ENCODE peak calls at places on chromosome 1, in six cellular contexts. D is CD8-positive, alpha-beta memory T cell; C is GM23248; I is adipocyte; E is RWPE2; V is colonic mucosa. J is an unnamed sample.

GRCh38 chr1:185244015-185244747 is 72.9 kb downstream of the IVNS1ABP start:
- DNase-seq in I (peak; percentile 33), D (no peak), C (peak; percentile 85), E (no peak), V (no peak), J (no peak)

GRCh38 chr1:44827197-44828002 is 15.7 kb downstream of the PTCH2 start:
- DNase-seq in D (no peak), E (no peak), C (no peak), V (no peak), I (no peak), J (no peak)

GRCh38 chr1:226674892-226675719 is 64.0 kb downstream of the ITPKB start:
- DNase-seq in C (no peak), E (no peak), V (peak; percentile 60), D (peak; percentile 93), I (no peak), J (no peak)

GRCh38 chr1:203439086-203439620 is 36.5 kb upstream of the PRELP start:
- DNase-seq in I (no peak), D (no peak), E (no peak), V (no peak), C (no peak), J (no peak)

GRCh38 chr1:160637821-160638539 is 8.9 kb downstream of the SLAMF1 start:
- DNase-seq in I (no peak), D (peak; percentile 81), C (no peak), V (no peak), E (no peak), J (no peak)

GRCh38 chr1:154970631-154971340 is at the start of gene SHC1:
- DNase-seq in I (peak; percentile 98), V (peak; percentile 87), E (peak; percentile 96), D (peak; percentile 48), C (peak; percentile 96), J (peak; percentile 71)

GRCh38 chr1:110610084-110610483 is 3.9 kb upstream of the KCNA2 start:
- DNase-seq in E (no peak), C (no peak), I (no peak), D (no peak), V (no peak), J (no peak)

GRCh38 chr1:109932679-109933078 is 22.0 kb downstream of the CSF1 start:
- DNase-seq in I (no peak), D (no peak), V (peak; percentile 14), C (no peak), E (no peak), J (no peak)

GRCh38 chr1:15152318-15153183 is 996 bp upstream of the TMEM51 start:
- DNase-seq in I (peak; percentile 95), E (peak; percentile 85), V (peak; percentile 92), C (peak; percentile 94), D (no peak), J (peak; percentile 72)

GRCh38 chr1:55375617-55376258 is 160.6 kb upstream of the USP24 start:
- DNase-seq in V (peak; percentile 55), I (peak; percentile 79), D (no peak), E (no peak), C (peak; percentile 60), J (peak; percentile 40)

GRCh38 chr1:158972841-158973240 is 36.9 kb upstream of the IFI16 start:
- DNase-seq in C (no peak), E (no peak), I (no peak), V (no peak), D (peak; percentile 50), J (no peak)

GRCh38 chr1:230507671-230508407 is 81.7 kb upstream of the PGBD5 start:
- DNase-seq in E (no peak), V (peak; percentile 42), I (peak; percentile 38), C (peak; percentile 56), D (no peak), J (no peak)

GRCh38 chr1:230822092-230822581 is 46.2 kb downstream of the C1orf198 start:
- DNase-seq in V (no peak), I (peak; percentile 85), D (no peak), C (peak; percentile 67), E (no peak), J (no peak)

GRCh38 chr1:25204797-25205441 is 27.4 kb downstream of the SYF2 start:
- DNase-seq in D (no peak), E (no peak), C (peak; percentile 84), V (no peak), I (peak; percentile 86), J (peak; percentile 31)

GRCh38 chr1:153533689-153534201 is 2.0 kb downstream of the S100A6 start:
- DNase-seq in E (peak; percentile 93), V (peak; percentile 68), D (no peak), I (peak; percentile 75), C (peak; percentile 93), J (no peak)

GRCh38 chr1:219798283-219799030 is 129.9 kb downstream of the SLC30A10 start:
- DNase-seq in C (peak; percentile 87), I (peak; percentile 64), V (no peak), D (no peak), E (no peak), J (no peak)

GRCh38 chr1:18618546-18619466 is 11.8 kb upstream of the PAX7 start:
- DNase-seq in C (no peak), I (no peak), D (no peak), V (no peak), E (no peak), J (no peak)

GRCh38 chr1:61049850-61050540 is 32.4 kb upstream of the NFIA start:
- DNase-seq in D (peak; percentile 90), E (peak; percentile 75), V (peak; percentile 98), I (peak; percentile 93), C (peak; percentile 86), J (peak; percentile 85)

GRCh38 chr1:56298866-56299265 is 280.5 kb downstream of the PLPP3 start:
- DNase-seq in E (no peak), D (no peak), C (no peak), I (no peak), V (no peak), J (no peak)

GRCh38 chr1:66217021-66217420 is 316.9 kb upstream of the SGIP1 start:
- DNase-seq in I (no peak), D (no peak), C (peak; percentile 94), E (no peak), V (no peak), J (no peak)

GRCh38 chr1:3219005-3219724 is 150.2 kb downstream of the PRDM16 start:
- DNase-seq in C (peak; percentile 73), E (no peak), V (peak; percentile 50), D (no peak), I (peak; percentile 45), J (no peak)

GRCh38 chr1:152878042-152878441 is at the start of gene SMCP:
- DNase-seq in E (no peak), D (no peak), C (peak; percentile 12), V (no peak), I (no peak), J (peak; percentile 60)

GRCh38 chr1:47178020-47178419 is 11.8 kb downstream of the PDZK1IP1 start:
- DNase-seq in D (no peak), C (no peak), E (peak; percentile 15), I (no peak), V (no peak), J (no peak)

GRCh38 chr1:47179988-47180563 is 9.8 kb downstream of the PDZK1IP1 start:
- DNase-seq in V (no peak), C (no peak), E (peak; percentile 9), I (no peak), D (no peak), J (no peak)

GRCh38 chr1:47179023-47179987 is 10.5 kb downstream of the PDZK1IP1 start:
- DNase-seq in D (peak; percentile 72), V (peak; percentile 92), E (peak; percentile 79), I (peak; percentile 97), C (peak; percentile 97), J (peak; percentile 93)

GRCh38 chr1:47180603-47181094 is 9.2 kb downstream of the PDZK1IP1 start:
- DNase-seq in I (no peak), C (no peak), D (no peak), V (no peak), E (peak; percentile 18), J (no peak)

GRCh38 chr1:47178665-47179022 is 11.2 kb downstream of the PDZK1IP1 start:
- DNase-seq in C (no peak), I (no peak), V (no peak), E (no peak), D (no peak), J (no peak)
- H3K4me3 ChIP-seq in C (peak overlapping the region; percentile 87), I (peak overlapping the region; percentile 75), V (no peak overlapping the region), E (no peak overlapping the region), D (no peak overlapping the region), J (no peak overlapping the region)

DNA sequence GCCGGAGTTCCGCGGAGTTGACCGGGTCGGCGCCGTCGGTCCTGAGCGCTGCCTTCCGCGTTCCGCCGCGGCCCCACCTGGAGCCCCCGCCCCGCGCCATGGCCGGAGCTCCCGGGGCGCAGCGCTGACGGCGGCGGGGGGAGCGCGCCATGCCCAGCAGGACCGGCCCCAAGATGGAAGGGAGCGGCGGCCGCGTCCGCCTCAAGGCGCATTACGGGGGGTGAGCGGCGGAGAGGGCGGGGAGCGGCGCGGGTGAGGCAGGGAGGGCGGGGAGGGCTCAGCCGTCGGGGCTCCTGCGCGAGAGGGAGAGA is 226 bp downstream of the PRKCZ start:
- DNase-seq in V (no peak), I (no peak), C (no peak), E (no peak), D (no peak), J (no peak)
- H3K4me1 ChIP-seq in V (peaks cover 19% of the 10 kb centered on the region), I (peaks cover 11% of the 10 kb centered on the region), C (no peaks in the 10 kb centered on the region), E (no peaks in the 10 kb centered on the region), D (peaks cover 19% of the 10 kb centered on the region), J (peaks cover 8% of the 10 kb centered on the region)

DNA sequence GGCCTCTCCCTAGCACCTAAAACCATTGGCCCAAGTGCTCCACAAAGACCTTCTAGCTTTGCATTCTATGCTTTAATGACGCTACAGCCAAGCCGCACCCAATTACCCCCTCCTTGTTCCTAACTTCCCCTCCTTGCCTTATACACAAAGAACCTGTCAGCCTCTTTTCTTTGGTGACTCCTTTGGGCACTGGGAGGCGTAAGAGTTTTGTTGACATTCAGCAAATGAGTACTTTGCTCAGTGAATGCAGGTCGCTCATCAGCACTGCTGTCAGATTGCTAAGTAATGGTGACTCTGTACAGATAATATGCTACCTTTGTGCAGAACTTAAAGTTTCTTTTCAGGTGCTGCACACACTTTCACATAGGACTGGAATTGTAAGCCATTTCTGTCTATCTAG is 187.6 kb upstream of the FAM78B start:
- DNase-seq in E (no peak), D (no peak), I (no peak), C (no peak), V (no peak), J (no peak)
- H3K36me3 ChIP-seq in E (no peaks in the 10 kb centered on the region), D (no peaks in the 10 kb centered on the region), I (no peaks in the 10 kb centered on the region), C (no peaks in the 10 kb centered on the region), V (no peaks in the 10 kb centered on the region), J (no peaks in the 10 kb centered on the region)

GRCh38 chr1:1351511-1352427 is 2.6 kb upstream of the DVL1 start:
- DNase-seq in D (no peak), C (peak; percentile 75), I (peak; percentile 48), V (no peak), E (peak; percentile 78), J (no peak)
- H3K4me3 ChIP-seq in D (no peak overlapping the region), C (peak overlapping the region; percentile 34), I (peak overlapping the region; percentile 28), V (no peak overlapping the region), E (no peak overlapping the region), J (no peak overlapping the region)

DNA sequence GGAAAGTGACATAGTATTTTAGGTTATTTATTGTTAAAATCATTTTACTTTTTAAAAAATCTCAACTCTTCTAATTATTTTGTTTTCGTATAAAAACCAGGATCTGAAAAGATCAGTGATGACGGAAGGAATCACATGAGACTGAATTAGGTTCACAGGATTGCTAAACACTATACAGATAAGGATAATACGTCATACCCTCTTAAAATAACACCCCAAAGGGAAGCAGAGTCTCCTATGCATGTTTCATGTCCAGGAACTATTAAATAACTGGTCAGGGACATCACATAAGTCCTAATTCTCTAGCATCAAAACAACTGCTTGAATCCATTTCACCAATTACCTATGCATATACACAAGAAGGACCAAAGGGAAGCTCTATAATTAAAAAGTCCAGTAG is 84.9 kb downstream of the FOXJ3 start:
- DNase-seq in I (no peak), C (no peak), D (no peak), E (no peak), V (no peak), J (no peak)
- H3K4me1 ChIP-seq in I (no peaks in the 10 kb centered on the region), C (no peaks in the 10 kb centered on the region), D (no peaks in the 10 kb centered on the region), E (no peaks in the 10 kb centered on the region), V (no peaks in the 10 kb centered on the region), J (peaks cover 15% of the 10 kb centered on the region)